ENCODE peak calls at places on chromosome 19, in seven cellular contexts. R is neuronal stem cell, Y is H9, K is IMR-90, O is H1, I is trophoblast cell, E is mesenchymal stem cell. D is an unnamed sample.

GRCh38 chr19:38211206-38211605 is 12.8 kb downstream of the DPF1 start:
- DNase-seq in O (peak; percentile 79), E (no peak), Y (peak; percentile 64), R (peak; percentile 32), I (no peak), K (no peak), D (peak; percentile 48)

GRCh38 chr19:49432141-49433073 is 7.2 kb downstream of the GFY start:
- DNase-seq in O (peak; percentile 78), K (no peak), R (no peak), Y (peak; percentile 95), I (no peak), E (no peak), D (peak; percentile 66)

GRCh38 chr19:40797166-40797962 is 1.6 kb upstream of the EGLN2 start:
- DNase-seq in Y (no peak), R (no peak), K (no peak), E (no peak), I (peak; percentile 43), O (no peak), D (no peak)

GRCh38 chr19:58450836-58451357 is 525 bp upstream of the ZNF324B start:
- DNase-seq in E (no peak), I (no peak), R (no peak), O (no peak), K (no peak), Y (no peak), D (no peak)

GRCh38 chr19:17579523-17580244 is 24.2 kb downstream of the COLGALT1 start:
- DNase-seq in R (peak; percentile 45), E (peak; percentile 48), I (peak; percentile 66), O (peak; percentile 95), Y (peak; percentile 98), K (peak; percentile 26), D (peak; percentile 90)

GRCh38 chr19:543912-544608 is at the start of gene GZMM:
- DNase-seq in Y (peak; percentile 23), K (no peak), E (no peak), I (no peak), R (no peak), O (no peak), D (no peak)

GRCh38 chr19:40279120-40279551 is 6.0 kb downstream of the AKT2 start:
- DNase-seq in I (no peak), O (no peak), E (peak; percentile 26), R (no peak), K (peak; percentile 38), Y (no peak), D (no peak)

GRCh38 chr19:5575553-5575952 is 7.8 kb upstream of the TINCR start:
- DNase-seq in E (no peak), O (no peak), I (peak; percentile 73), R (no peak), K (no peak), Y (no peak), D (no peak)

GRCh38 chr19:20153281-20153680 is 13.7 kb upstream of the ZNF486 start:
- DNase-seq in K (no peak), O (no peak), E (no peak), I (peak; percentile 95), Y (no peak), R (no peak), D (no peak)

GRCh38 chr19:4099054-4099764 is 24.7 kb downstream of the MAP2K2 start:
- DNase-seq in I (peak; percentile 23), O (no peak), E (no peak), Y (no peak), R (no peak), K (no peak), D (no peak)

GRCh38 chr19:6532244-6532999 is 1.6 kb downstream of the TNFSF9 start:
- DNase-seq in I (no peak), K (no peak), R (no peak), Y (no peak), E (no peak), O (no peak), D (no peak)

GRCh38 chr19:43765109-43765876 is 10.5 kb upstream of the SMG9 start:
- DNase-seq in O (no peak), Y (peak; percentile 60), R (no peak), K (peak; percentile 97), I (peak; percentile 96), E (peak; percentile 98), D (peak; percentile 89)
- H2BK120ac ChIP-seq in O (no peak overlapping the region), Y (no peak overlapping the region), R (no peak overlapping the region), K (peak overlapping the region; percentile 91), I (peak overlapping the region; percentile 84), E (peak overlapping the region; percentile 55), D (no peak overlapping the region)

GRCh38 chr19:29612121-29612520 is 6.0 kb downstream of the POP4 start:
- DNase-seq in Y (no peak), K (no peak), E (no peak), R (no peak), I (no peak), O (no peak), D (no peak)

GRCh38 chr19:29612801-29613595 is 6.9 kb downstream of the POP4 start:
- DNase-seq in O (no peak), I (peak; percentile 75), Y (no peak), R (no peak), K (no peak), E (no peak), D (no peak)

GRCh38 chr19:29615891-29616425 is 9.9 kb downstream of the POP4 start:
- DNase-seq in Y (no peak), R (no peak), K (no peak), I (no peak), O (no peak), E (no peak), D (no peak)

GRCh38 chr19:29614780-29615179 is 8.7 kb downstream of the POP4 start:
- DNase-seq in E (no peak), O (no peak), Y (no peak), R (no peak), I (peak; percentile 75), K (no peak), D (no peak)

DNA sequence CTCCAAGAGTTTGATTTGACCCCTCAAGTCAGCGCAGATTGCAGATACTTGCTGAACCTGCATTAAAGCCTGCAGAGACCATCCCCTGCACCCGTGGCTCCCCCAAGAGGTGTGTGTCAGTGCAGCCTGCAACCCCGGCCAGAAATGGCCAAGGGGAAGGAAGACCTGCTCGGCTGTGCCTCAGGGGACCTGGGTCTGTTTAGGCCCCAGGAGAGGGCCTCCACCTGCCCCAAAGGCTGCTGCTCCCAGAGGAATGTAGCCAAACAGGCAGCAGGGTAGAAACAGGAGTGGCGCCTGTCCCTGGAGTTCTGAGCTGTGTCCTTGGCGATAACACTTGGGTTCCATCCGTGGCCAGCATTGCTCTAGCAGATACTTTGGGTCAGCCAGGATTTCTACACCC is 8.0 kb downstream of the POP4 start:
- DNase-seq in K (no peak), I (peak; percentile 92), Y (no peak), O (no peak), E (no peak), R (no peak), D (no peak)
- H2BK120ac ChIP-seq in K (no peak overlapping the region), I (no peak overlapping the region), Y (no peak overlapping the region), O (no peak overlapping the region), E (no peak overlapping the region), R (no peak overlapping the region), D (no peak overlapping the region)

GRCh38 chr19:32421589-32422361 is 16.2 kb downstream of the DPY19L3 start:
- DNase-seq in I (peak; percentile 72), E (peak; percentile 3), Y (no peak), R (no peak), K (no peak), O (no peak), D (no peak)

GRCh38 chr19:32415246-32415645 is 9.7 kb downstream of the DPY19L3 start:
- DNase-seq in I (no peak), Y (no peak), E (no peak), R (no peak), K (no peak), O (no peak), D (no peak)

GRCh38 chr19:32416749-32417469 is 11.3 kb downstream of the DPY19L3 start:
- DNase-seq in O (no peak), R (no peak), Y (no peak), E (no peak), I (no peak), K (peak; percentile 34), D (peak; percentile 5)

GRCh38 chr19:32422435-32422834 is 16.9 kb downstream of the DPY19L3 start:
- DNase-seq in O (no peak), R (no peak), E (no peak), Y (no peak), I (no peak), K (no peak), D (no peak)

DNA sequence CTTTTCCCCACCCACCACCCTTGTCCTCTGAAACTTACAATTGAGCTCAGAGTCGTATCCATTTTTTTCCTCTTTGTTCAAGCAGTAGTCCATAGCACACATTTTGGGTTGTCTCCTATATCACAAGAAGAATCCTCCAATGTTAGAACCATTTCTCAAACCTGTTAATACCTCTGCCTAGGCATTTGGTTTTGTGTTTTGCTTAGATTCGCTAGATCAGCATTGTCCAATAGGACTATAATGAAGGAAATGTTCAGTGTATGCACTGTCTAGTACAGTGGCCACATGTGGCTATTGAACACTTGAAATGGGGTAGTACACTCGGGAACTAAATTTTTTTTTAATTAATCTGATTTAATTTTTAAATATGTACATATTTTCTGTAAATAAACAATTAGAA is 12.6 kb downstream of the DPY19L3 start:
- DNase-seq in Y (no peak), I (no peak), E (no peak), R (no peak), O (no peak), K (no peak), D (no peak)
- H2BK120ac ChIP-seq in Y (no peak overlapping the region), I (no peak overlapping the region), E (no peak overlapping the region), R (no peak overlapping the region), O (no peak overlapping the region), K (no peak overlapping the region), D (no peak overlapping the region)

GRCh38 chr19:55256562-55257460 is 2.0 kb downstream of the PPP6R1 start:
- DNase-seq in Y (no peak), E (peak; percentile 6), R (no peak), K (no peak), I (no peak), O (no peak), D (no peak)

GRCh38 chr19:55257461-55258411 is 1.1 kb downstream of the PPP6R1 start:
- DNase-seq in I (peak; percentile 4), Y (no peak), R (no peak), K (peak; percentile 32), E (peak; percentile 26), O (peak; percentile 59), D (peak; percentile 40)

GRCh38 chr19:55253842-55254624 is 4.8 kb downstream of the PPP6R1 start:
- DNase-seq in K (no peak), O (no peak), E (no peak), I (peak; percentile 11), Y (no peak), R (no peak), D (no peak)

GRCh38 chr19:55254625-55254977 is 4.2 kb downstream of the PPP6R1 start:
- DNase-seq in E (no peak), R (no peak), Y (no peak), K (no peak), O (no peak), I (no peak), D (no peak)

DNA sequence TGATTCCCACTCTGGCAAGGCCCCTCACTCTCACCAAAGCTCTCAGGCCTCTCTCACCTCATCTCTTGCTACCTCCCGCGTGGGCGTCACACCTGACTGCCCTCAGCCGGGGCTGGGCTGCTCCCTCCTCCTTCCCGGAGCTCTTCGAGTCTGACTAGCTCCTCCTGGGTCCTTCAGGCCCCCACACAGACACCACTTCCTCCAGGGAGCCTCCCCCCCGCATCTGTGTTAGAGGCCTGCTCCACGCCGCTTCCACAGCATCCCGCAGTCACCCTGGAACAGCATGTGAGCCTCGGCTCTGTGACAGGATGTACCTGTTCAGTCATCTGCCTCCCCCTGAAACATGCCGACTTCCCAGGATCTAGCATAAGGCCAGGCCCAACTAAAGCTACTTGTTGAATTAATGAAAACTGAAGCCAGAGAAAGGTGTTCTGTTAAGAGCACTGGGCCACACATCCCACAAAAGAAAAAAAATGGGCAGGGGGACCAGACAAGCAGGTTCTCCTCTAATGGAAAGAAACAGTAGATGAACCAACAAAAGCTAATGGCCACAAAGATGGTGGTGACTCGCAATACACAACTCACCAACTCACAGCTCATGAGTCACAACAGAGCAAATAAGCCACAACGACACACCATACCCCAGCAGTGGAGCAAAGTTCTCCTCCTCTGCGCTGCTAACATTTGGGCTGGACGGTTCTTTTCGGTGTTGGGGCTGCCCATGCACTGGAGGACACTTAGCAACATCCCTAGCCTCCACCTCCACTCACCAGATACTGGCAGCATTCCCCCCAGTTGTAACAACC is 3.0 kb downstream of the PPP6R1 start:
- DNase-seq in Y (no peak), K (peak; percentile 60), I (peak; percentile 18), O (no peak), R (no peak), E (peak; percentile 48), D (no peak)
- H2BK120ac ChIP-seq in Y (no peak overlapping the region), K (no peak overlapping the region), I (no peak overlapping the region), O (no peak overlapping the region), R (no peak overlapping the region), E (no peak overlapping the region), D (no peak overlapping the region)